ENCODE peak calls at places on chromosome 6, in five cellular contexts. J is H1, X is GM12878, U is HepG2, A is K562. G is an unnamed sample.

GRCh38 chr6:31131595-31131994 is 7.3 kb downstream of the PSORS1C2 start:
- DNase-seq in U (no peak), X (no peak), J (no peak), A (no peak), G (no peak)

GRCh38 chr6:140572129-140572528 is 1197.7 kb upstream of the CITED2 start:
- DNase-seq in X (no peak), A (no peak), U (no peak), J (no peak), G (no peak)

GRCh38 chr6:27811383-27811782 is 100.8 kb downstream of the OR2B2 start:
- DNase-seq in U (no peak), A (no peak), J (no peak), X (no peak), G (no peak)

GRCh38 chr6:89432875-89433636 is at the start of gene ANKRD6:
- DNase-seq in A (peak; percentile 91), J (peak; percentile 97), X (peak; percentile 17), U (peak; percentile 20), G (peak; percentile 79)

GRCh38 chr6:4853782-4854511 is 77.7 kb downstream of the CDYL start:
- DNase-seq in J (no peak), U (peak; percentile 73), X (no peak), A (no peak), G (no peak)

GRCh38 chr6:56922645-56923044 is 32.3 kb upstream of the BEND6 start:
- DNase-seq in X (no peak), A (no peak), U (no peak), J (no peak), G (no peak)

GRCh38 chr6:37182736-37183590 is 13.0 kb downstream of the PIM1 start:
- DNase-seq in A (peak; percentile 65), X (peak; percentile 32), J (no peak), U (no peak), G (no peak)

GRCh38 chr6:118584906-118585305 is 36.8 kb downstream of the PLN start:
- DNase-seq in A (no peak), X (no peak), U (no peak), J (no peak), G (no peak)

GRCh38 chr6:161748535-161749386 is 474.9 kb upstream of the AGPAT4 start:
- DNase-seq in A (peak; percentile 59), J (peak; percentile 94), U (peak; percentile 28), X (no peak), G (no peak)

GRCh38 chr6:48670546-48670945 is 559.5 kb upstream of the PTCHD4 start:
- DNase-seq in A (no peak), X (no peak), U (no peak), J (no peak), G (no peak)

GRCh38 chr6:97095466-97095865 is 170.9 kb downstream of the KLHL32 start:
- DNase-seq in U (no peak), A (no peak), J (no peak), X (no peak), G (no peak)

GRCh38 chr6:163533443-163533842 is 118.9 kb downstream of the QKI start:
- DNase-seq in J (no peak), U (peak; percentile 73), X (no peak), A (no peak), G (no peak)

GRCh38 chr6:1315560-1316386 is 3.9 kb downstream of the FOXQ1 start:
- DNase-seq in U (peak; percentile 78), X (no peak), J (no peak), A (no peak), G (no peak)

GRCh38 chr6:158257425-158257759 is 54.9 kb upstream of the TULP4 start:
- DNase-seq in X (no peak), J (no peak), U (no peak), A (no peak), G (no peak)
- TF ChIP-seq POLR2AphosphoS5 in X (no peak), J (no peak), U (no peak), A (no peak), G (no peak)

DNA sequence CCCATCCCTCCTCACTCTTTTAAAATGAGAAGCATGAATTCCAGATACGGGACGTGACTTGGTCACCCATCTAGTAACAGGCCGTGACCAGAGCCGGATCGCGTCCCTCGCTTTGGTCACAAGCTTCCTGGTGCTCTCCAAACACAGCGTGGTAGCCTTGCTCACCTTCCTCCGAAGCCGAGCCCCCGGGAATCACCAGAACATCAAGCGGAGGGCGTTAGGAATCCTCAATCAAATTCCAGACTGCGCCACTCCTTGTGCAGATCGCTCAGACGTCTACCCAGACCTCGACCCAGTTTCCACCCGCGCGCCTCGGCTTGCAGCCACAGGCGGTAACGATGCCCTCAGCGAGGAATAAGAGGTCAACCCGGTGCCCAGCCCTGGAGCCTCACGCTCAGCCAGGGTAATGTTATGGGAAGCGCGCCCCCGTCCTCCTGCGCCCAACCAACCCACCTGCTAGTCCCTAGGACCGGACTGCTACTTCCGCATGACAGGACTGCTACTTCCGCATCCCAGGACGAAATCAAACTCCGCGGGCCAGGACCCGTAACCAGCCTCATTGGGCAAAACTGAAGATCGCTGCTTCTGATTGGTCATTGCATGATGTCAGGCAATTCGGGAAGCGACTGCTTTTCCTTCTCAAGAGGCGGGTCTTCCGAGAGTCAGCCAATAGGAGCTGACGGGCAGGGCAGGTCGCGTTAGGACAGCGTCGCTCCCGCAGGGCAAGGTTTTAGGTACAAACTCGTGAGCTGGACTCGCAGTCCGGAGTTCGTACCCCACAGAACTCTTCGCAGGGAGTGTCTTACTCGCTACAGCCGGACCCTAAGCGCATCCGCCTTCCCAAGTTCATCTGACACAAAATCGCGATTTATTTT is at the start of gene MTFR2:
- DNase-seq in X (peak; percentile 99), U (peak; percentile 100), J (peak; percentile 89), A (peak; percentile 100), G (peak; percentile 70)
- TF ChIP-seq POLR2A in X (peak; percentile 90), U (peak; percentile 89), J (peak; percentile 31), A (peak; percentile 93), G (peak; percentile 79)

GRCh38 chr6:15763827-15764226 is 101.0 kb upstream of the DTNBP1 start:
- DNase-seq in J (no peak), A (no peak), X (no peak), U (peak; percentile 55), G (no peak)
- TF ChIP-seq TAF1 in J (no peak), A (no peak), X (no peak), U (no peak), G (no peak)

GRCh38 chr6:53465732-53466131 is 79.2 kb downstream of the GCLC start:
- DNase-seq in U (peak; percentile 29), A (no peak), J (no peak), X (no peak), G (no peak)
- TF ChIP-seq POLR2AphosphoS5 in U (no peak), A (no peak), J (no peak), X (no peak), G (no peak)

GRCh38 chr6:130008236-130008873 is 10.0 kb upstream of the L3MBTL3 start:
- DNase-seq in X (no peak), U (no peak), J (no peak), A (no peak), G (no peak)

GRCh38 chr6:130010387-130010786 is 8.0 kb upstream of the L3MBTL3 start:
- DNase-seq in U (no peak), A (no peak), X (no peak), J (no peak), G (no peak)

GRCh38 chr6:130012728-130013127 is 5.7 kb upstream of the L3MBTL3 start:
- DNase-seq in A (no peak), X (no peak), J (no peak), U (no peak), G (no peak)

GRCh38 chr6:130009148-130009547 is 9.2 kb upstream of the L3MBTL3 start:
- DNase-seq in X (no peak), U (no peak), A (no peak), J (no peak), G (no peak)
- TF ChIP-seq POLR2A in X (no peak), U (no peak), A (no peak), J (no peak), G (no peak)

DNA sequence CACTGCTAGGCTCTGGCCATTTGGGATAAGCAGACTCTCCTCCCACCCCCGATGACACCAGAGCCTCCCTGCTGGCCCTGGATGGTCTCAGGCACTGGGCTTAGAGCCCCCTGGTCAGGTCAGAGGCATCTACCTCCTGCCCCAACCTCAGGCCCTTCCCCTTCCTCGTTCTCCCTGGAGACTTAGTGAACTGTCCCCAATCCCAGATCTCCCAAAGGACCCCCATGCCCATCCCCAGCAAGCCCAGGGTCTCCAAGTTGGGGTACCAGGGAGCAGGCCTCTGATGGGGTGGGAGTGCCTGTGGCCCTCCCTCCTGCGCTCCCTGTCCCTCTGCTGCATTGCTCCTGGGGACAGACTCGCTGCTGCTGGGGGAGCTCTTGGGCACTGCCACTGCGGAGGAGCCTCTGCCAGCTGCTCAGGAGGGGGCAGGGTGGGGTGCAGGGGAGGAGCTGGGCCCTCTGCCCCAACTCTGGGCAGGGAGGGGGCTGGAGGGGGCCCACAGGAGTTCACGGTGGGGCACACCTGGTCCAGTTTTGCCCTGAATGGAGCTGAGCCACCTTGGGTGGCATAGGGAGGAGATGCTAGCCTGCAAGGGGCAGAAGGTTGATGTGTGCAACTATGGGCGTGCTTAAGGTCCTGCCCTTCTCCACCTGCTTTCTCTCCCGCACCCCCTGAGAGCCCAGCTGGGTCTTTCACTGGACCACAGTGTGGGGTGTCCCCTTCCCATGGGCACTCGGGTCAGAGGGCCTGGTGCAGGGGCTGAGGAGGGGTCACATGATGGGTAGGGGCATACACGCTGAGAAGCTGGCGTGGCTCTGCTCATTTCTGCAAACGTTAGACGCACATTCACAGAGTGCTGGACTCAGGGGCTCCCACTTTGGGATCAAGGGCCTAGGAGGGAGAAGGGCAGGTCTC is 40.4 kb downstream of the SPDEF start:
- DNase-seq in U (no peak), J (no peak), A (no peak), X (no peak), G (no peak)
- TF ChIP-seq TAF1 in U (no peak), J (no peak), A (no peak), X (no peak), G (no peak)

DNA sequence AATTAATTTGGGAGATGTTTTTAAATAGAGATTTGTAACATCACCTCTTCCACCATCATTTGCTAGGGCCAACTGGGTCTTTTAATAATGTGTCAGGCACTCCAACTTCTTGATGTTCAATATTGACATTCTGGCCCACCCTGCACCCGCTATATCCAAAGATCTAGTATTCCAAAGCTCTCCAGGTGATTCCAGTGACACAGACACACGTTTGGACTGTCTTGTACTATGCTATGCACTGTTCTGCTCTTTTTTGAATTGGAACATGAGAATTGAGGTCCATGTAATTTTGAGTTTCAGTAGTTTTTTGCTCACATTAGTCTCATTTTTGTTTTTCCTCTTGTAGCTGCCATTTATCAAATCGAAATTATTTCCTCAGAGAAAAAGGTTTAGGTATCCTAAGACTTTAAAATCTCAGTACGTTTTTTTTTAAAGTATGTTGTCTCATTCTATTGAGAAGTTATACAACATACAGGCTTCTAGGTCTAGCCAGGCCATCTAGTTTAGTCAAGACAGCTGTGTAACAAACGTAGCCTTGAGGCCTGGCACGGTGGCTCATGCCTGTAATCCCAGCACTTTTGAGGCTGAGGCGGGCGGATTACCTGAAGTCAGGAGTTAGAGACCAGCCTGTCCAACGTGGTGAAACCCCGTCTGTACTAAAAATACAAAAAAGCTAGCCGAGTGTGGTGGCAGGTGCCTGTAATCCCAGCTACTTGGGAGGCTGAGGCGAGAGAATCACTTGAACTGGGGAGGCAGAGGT is 3.1 kb downstream of the BICRAL start:
- DNase-seq in J (no peak), U (no peak), A (no peak), X (no peak), G (no peak)
- TF ChIP-seq POLR2AphosphoS5 in J (peak; percentile 45), U (peak; percentile 30), A (peak; percentile 41), X (peak; percentile 38), G (peak; percentile 50)

GRCh38 chr6:130602151-130602770 is 224.9 kb upstream of the SMLR1 start:
- DNase-seq in J (no peak), U (no peak), A (no peak), X (no peak), G (no peak)
- TF ChIP-seq POLR2A in J (no peak), U (no peak), A (no peak), X (no peak), G (no peak)

GRCh38 chr6:111737065-111737521 is 131.4 kb upstream of the TRAF3IP2 start:
- DNase-seq in U (peak; percentile 41), J (no peak), A (no peak), X (no peak), G (no peak)
- TF ChIP-seq TAF1 in U (no peak), J (no peak), A (no peak), X (no peak), G (no peak)